ENCODE peak calls at places on chromosomes 6 and 20, in seven cellular contexts. One of them, this sample, is unnamed.

GRCh38 chr20:4961746-4962145 is 39.6 kb downstream of the SLC23A2 start:
- DNase-seq in T-cell: peak; percentile 24
- DNase-seq in ELF-1: no peak
- DNase-seq in GM23338: no peak
- DNase-seq in tibial artery: no peak
- DNase-seq in occipital lobe: no peak
- DNase-seq in amniotic stem cell: no peak
- DNase-seq in this sample: no peak

GRCh38 chr20:53216856-53217576 is 244.9 kb downstream of the TSHZ2 start:
- DNase-seq in T-cell: peak; percentile 79
- DNase-seq in ELF-1: peak; percentile 84
- DNase-seq in occipital lobe: peak; percentile 11
- DNase-seq in amniotic stem cell: no peak
- DNase-seq in GM23338: peak; percentile 91
- DNase-seq in tibial artery: peak; percentile 68
- DNase-seq in this sample: no peak

GRCh38 chr20:19775353-19776201 is 17.5 kb downstream of the RIN2 start:
- DNase-seq in occipital lobe: no peak
- DNase-seq in T-cell: no peak
- DNase-seq in GM23338: no peak
- DNase-seq in tibial artery: no peak
- DNase-seq in amniotic stem cell: no peak
- DNase-seq in ELF-1: peak; percentile 77
- DNase-seq in this sample: no peak

GRCh38 chr6:156949376-156949775 is 172.2 kb downstream of the ARID1B start:
- DNase-seq in occipital lobe: no peak
- DNase-seq in GM23338: no peak
- DNase-seq in T-cell: no peak
- DNase-seq in amniotic stem cell: peak; percentile 67
- DNase-seq in tibial artery: no peak
- DNase-seq in ELF-1: peak; percentile 47
- DNase-seq in this sample: no peak

GRCh38 chr6:27888576-27888975 is 23.6 kb downstream of the OR2B2 start:
- DNase-seq in ELF-1: peak; percentile 58
- DNase-seq in tibial artery: no peak
- DNase-seq in T-cell: no peak
- DNase-seq in amniotic stem cell: no peak
- DNase-seq in GM23338: peak; percentile 79
- DNase-seq in occipital lobe: no peak
- DNase-seq in this sample: no peak

GRCh38 chr20:32965115-32965514 is 39.1 kb downstream of the SUN5 start:
- DNase-seq in tibial artery: peak; percentile 50
- DNase-seq in T-cell: no peak
- DNase-seq in amniotic stem cell: no peak
- DNase-seq in occipital lobe: no peak
- DNase-seq in ELF-1: no peak
- DNase-seq in GM23338: no peak
- DNase-seq in this sample: no peak

GRCh38 chr6:7742214-7742613 is 16.3 kb downstream of the BMP6 start:
- DNase-seq in occipital lobe: no peak
- DNase-seq in ELF-1: no peak
- DNase-seq in tibial artery: no peak
- DNase-seq in amniotic stem cell: no peak
- DNase-seq in GM23338: no peak
- DNase-seq in T-cell: no peak
- DNase-seq in this sample: no peak

GRCh38 chr6:69096681-69097080 is 461.6 kb downstream of the ADGRB3 start:
- DNase-seq in GM23338: peak; percentile 42
- DNase-seq in amniotic stem cell: no peak
- DNase-seq in ELF-1: no peak
- DNase-seq in occipital lobe: no peak
- DNase-seq in tibial artery: no peak
- DNase-seq in T-cell: no peak
- DNase-seq in this sample: peak; percentile 2

GRCh38 chr6:14472964-14473363 is 355.4 kb downstream of the CD83 start:
- DNase-seq in ELF-1: no peak
- DNase-seq in GM23338: no peak
- DNase-seq in tibial artery: no peak
- DNase-seq in T-cell: no peak
- DNase-seq in amniotic stem cell: no peak
- DNase-seq in occipital lobe: no peak
- DNase-seq in this sample: no peak

GRCh38 chr6:37206674-37207073 is 36.7 kb downstream of the PIM1 start:
- DNase-seq in amniotic stem cell: no peak
- DNase-seq in tibial artery: no peak
- DNase-seq in T-cell: no peak
- DNase-seq in GM23338: no peak
- DNase-seq in ELF-1: no peak
- DNase-seq in occipital lobe: no peak
- DNase-seq in this sample: no peak

GRCh38 chr6:149999636-150000035 is 25.7 kb downstream of the RAET1L start:
- DNase-seq in GM23338: no peak
- DNase-seq in T-cell: no peak
- DNase-seq in occipital lobe: no peak
- DNase-seq in amniotic stem cell: no peak
- DNase-seq in ELF-1: no peak
- DNase-seq in tibial artery: no peak
- DNase-seq in this sample: no peak

GRCh38 chr20:62390306-62391164 is 3.6 kb downstream of the RPS21 start:
- DNase-seq in ELF-1: no peak
- DNase-seq in T-cell: no peak
- DNase-seq in amniotic stem cell: no peak
- DNase-seq in occipital lobe: peak; percentile 59
- DNase-seq in GM23338: no peak
- DNase-seq in tibial artery: no peak
- DNase-seq in this sample: no peak

GRCh38 chr6:31498748-31499147 is 803 bp downstream of the MICB start:
- DNase-seq in amniotic stem cell: no peak
- DNase-seq in tibial artery: peak; percentile 51
- DNase-seq in ELF-1: peak; percentile 51
- DNase-seq in GM23338: peak; percentile 72
- DNase-seq in T-cell: no peak
- DNase-seq in occipital lobe: no peak
- DNase-seq in this sample: no peak

GRCh38 chr6:73732845-73733675 is 37.1 kb downstream of the CD109 start:
- DNase-seq in T-cell: peak; percentile 58
- DNase-seq in occipital lobe: peak; percentile 30
- DNase-seq in tibial artery: peak; percentile 77
- DNase-seq in GM23338: peak; percentile 83
- DNase-seq in ELF-1: peak; percentile 72
- DNase-seq in amniotic stem cell: peak; percentile 39
- DNase-seq in this sample: no peak

GRCh38 chr20:23226612-23227265 is 123.9 kb upstream of the NXT1 start:
- DNase-seq in amniotic stem cell: no peak
- DNase-seq in tibial artery: no peak
- DNase-seq in T-cell: no peak
- DNase-seq in GM23338: no peak
- DNase-seq in occipital lobe: no peak
- DNase-seq in ELF-1: no peak
- DNase-seq in this sample: no peak

GRCh38 chr6:39411465-39411864 is 89.0 kb upstream of the KCNK16 start:
- DNase-seq in ELF-1: no peak
- DNase-seq in tibial artery: no peak
- DNase-seq in T-cell: no peak
- DNase-seq in amniotic stem cell: no peak
- DNase-seq in occipital lobe: peak; percentile 28
- DNase-seq in GM23338: no peak
- DNase-seq in this sample: no peak

GRCh38 chr6:126307859-126308258 is 32.1 kb upstream of the CENPW start:
- DNase-seq in T-cell: no peak
- DNase-seq in GM23338: no peak
- DNase-seq in tibial artery: no peak
- DNase-seq in ELF-1: no peak
- DNase-seq in occipital lobe: no peak
- DNase-seq in amniotic stem cell: peak; percentile 55
- DNase-seq in this sample: peak; percentile 9

GRCh38 chr6:142395768-142396231 is 94.0 kb downstream of the ADGRG6 start:
- DNase-seq in amniotic stem cell: no peak
- DNase-seq in GM23338: no peak
- DNase-seq in tibial artery: no peak
- DNase-seq in T-cell: peak; percentile 31
- DNase-seq in ELF-1: no peak
- DNase-seq in occipital lobe: no peak
- DNase-seq in this sample: no peak

GRCh38 chr20:39888310-39888709 is 800.7 kb downstream of the MAFB start:
- DNase-seq in amniotic stem cell: no peak
- DNase-seq in tibial artery: no peak
- DNase-seq in T-cell: no peak
- DNase-seq in ELF-1: no peak
- DNase-seq in occipital lobe: no peak
- DNase-seq in GM23338: no peak
- DNase-seq in this sample: no peak

GRCh38 chr6:17473554-17473953 is 80.2 kb downstream of the CAP2 start:
- DNase-seq in occipital lobe: no peak
- DNase-seq in amniotic stem cell: no peak
- DNase-seq in T-cell: no peak
- DNase-seq in ELF-1: no peak
- DNase-seq in GM23338: no peak
- DNase-seq in tibial artery: no peak
- DNase-seq in this sample: no peak

GRCh38 chr20:63025534-63026331 is 19.0 kb upstream of the BHLHE23 start:
- DNase-seq in T-cell: no peak
- DNase-seq in tibial artery: peak; percentile 57
- DNase-seq in GM23338: peak; percentile 41
- DNase-seq in amniotic stem cell: no peak
- DNase-seq in ELF-1: no peak
- DNase-seq in occipital lobe: peak; percentile 31
- DNase-seq in this sample: no peak

GRCh38 chr6:4817551-4817950 is 41.3 kb downstream of the CDYL start:
- DNase-seq in amniotic stem cell: no peak
- DNase-seq in GM23338: no peak
- DNase-seq in ELF-1: no peak
- DNase-seq in occipital lobe: no peak
- DNase-seq in tibial artery: no peak
- DNase-seq in T-cell: no peak
- DNase-seq in this sample: no peak

GRCh38 chr6:47241742-47242482 is 67.8 kb downstream of the TNFRSF21 start:
- DNase-seq in T-cell: no peak
- DNase-seq in ELF-1: no peak
- DNase-seq in GM23338: no peak
- DNase-seq in occipital lobe: no peak
- DNase-seq in amniotic stem cell: no peak
- DNase-seq in tibial artery: no peak
- DNase-seq in this sample: no peak

GRCh38 chr20:59813126-59813947 is 120.1 kb downstream of the SYCP2 start:
- DNase-seq in ELF-1: no peak
- DNase-seq in amniotic stem cell: no peak
- DNase-seq in occipital lobe: no peak
- DNase-seq in tibial artery: peak; percentile 37
- DNase-seq in GM23338: no peak
- DNase-seq in T-cell: no peak
- DNase-seq in this sample: no peak

GRCh38 chr6:116073765-116074450 is 13.2 kb upstream of the FRK start:
- DNase-seq in T-cell: no peak
- DNase-seq in ELF-1: no peak
- DNase-seq in occipital lobe: no peak
- DNase-seq in GM23338: no peak
- DNase-seq in amniotic stem cell: no peak
- DNase-seq in tibial artery: no peak
- DNase-seq in this sample: no peak

GRCh38 chr20:61178431-61179080 is 73.5 kb upstream of the CDH4 start:
- DNase-seq in amniotic stem cell: no peak
- DNase-seq in tibial artery: no peak
- DNase-seq in GM23338: no peak
- DNase-seq in T-cell: no peak
- DNase-seq in occipital lobe: no peak
- DNase-seq in ELF-1: peak; percentile 71
- DNase-seq in this sample: no peak

GRCh38 chr6:28982476-28983266 is 22.4 kb downstream of the ZNF311 start:
- DNase-seq in T-cell: peak; percentile 24
- DNase-seq in GM23338: peak; percentile 64
- DNase-seq in occipital lobe: no peak
- DNase-seq in tibial artery: no peak
- DNase-seq in amniotic stem cell: no peak
- DNase-seq in ELF-1: peak; percentile 60
- DNase-seq in this sample: no peak

GRCh38 chr6:106631356-106631755 is 2.0 kb downstream of the QRSL1 start:
- DNase-seq in occipital lobe: no peak
- DNase-seq in tibial artery: no peak
- DNase-seq in amniotic stem cell: no peak
- DNase-seq in GM23338: no peak
- DNase-seq in T-cell: no peak
- DNase-seq in ELF-1: no peak
- DNase-seq in this sample: no peak

GRCh38 chr6:2818593-2818992 is 23.1 kb downstream of the SERPINB1 start:
- DNase-seq in tibial artery: no peak
- DNase-seq in GM23338: no peak
- DNase-seq in T-cell: no peak
- DNase-seq in ELF-1: no peak
- DNase-seq in occipital lobe: no peak
- DNase-seq in amniotic stem cell: peak; percentile 20
- DNase-seq in this sample: no peak

GRCh38 chr6:129835691-129836090 is 25.4 kb downstream of the TMEM244 start:
- DNase-seq in occipital lobe: no peak
- DNase-seq in amniotic stem cell: no peak
- DNase-seq in GM23338: no peak
- DNase-seq in ELF-1: peak; percentile 6
- DNase-seq in tibial artery: no peak
- DNase-seq in T-cell: no peak
- DNase-seq in this sample: no peak

This sample was measured in AG04449.